ENCODE peak calls at places on chromosomes 1 and 21, in ten cellular contexts. A, X, Q, K, V, H, O, F, D and J are unnamed samples.

GRCh38 chr21:23900727-23901126 is 1706.6 kb downstream of the MRPL39 start:
- DNase-seq in V (no peak), H (no peak), D (no peak), A (no peak), F (no peak), Q (no peak), O (no peak), K (no peak), X (no peak), J (no peak)

GRCh38 chr1:247077234-247077633 is 1.4 kb downstream of the ZNF670 start:
- DNase-seq in O (no peak), F (no peak), D (no peak), V (no peak), H (no peak), K (no peak), Q (peak), A (no peak), X (no peak), J (no peak)

GRCh38 chr1:115189814-115190541 is 100.7 kb upstream of the TSPAN2 start:
- DNase-seq in X (no peak), F (peak), A (no peak), H (no peak), K (peak), D (no peak), V (no peak), Q (peak), O (peak), J (no peak)

GRCh38 chr1:56578963-56579875 is at the start of gene PLPP3:
- DNase-seq in A (peak), D (peak), F (peak), K (peak), X (peak), O (peak), H (peak), Q (peak), V (peak), J (peak)

GRCh38 chr1:201145132-201145531 is 9.1 kb downstream of the TMEM9 start:
- DNase-seq in O (no peak), D (no peak), Q (no peak), X (no peak), F (no peak), H (no peak), A (no peak), V (no peak), K (no peak), J (no peak)

GRCh38 chr1:178093958-178094751 is at the start of gene RASAL2:
- DNase-seq in V (no peak), A (peak), O (no peak), H (peak), K (peak), D (peak), F (peak), X (peak), Q (peak), J (peak)

GRCh38 chr1:24993871-24994270 is 63.8 kb upstream of the RUNX3 start:
- DNase-seq in D (peak), H (no peak), K (no peak), V (no peak), O (no peak), Q (no peak), X (no peak), A (no peak), F (no peak), J (no peak)

GRCh38 chr1:89598450-89599331 is 34.2 kb upstream of the LRRC8C start:
- DNase-seq in F (peak), Q (peak), H (no peak), K (peak), A (peak), D (no peak), V (no peak), O (no peak), X (no peak), J (peak)

GRCh38 chr1:79079770-79080169 is 73.2 kb upstream of the ADGRL4 start:
- DNase-seq in K (peak), O (peak), F (no peak), H (no peak), D (no peak), A (no peak), X (no peak), V (no peak), Q (peak), J (peak)

GRCh38 chr1:230408971-230409370 is 17.2 kb downstream of the PGBD5 start:
- DNase-seq in A (no peak), V (no peak), X (no peak), Q (no peak), H (no peak), K (no peak), D (no peak), F (no peak), O (no peak), J (no peak)

GRCh38 chr1:116544588-116545358 is 26.1 kb downstream of the CD58 start:
- DNase-seq in D (no peak), X (no peak), V (no peak), O (no peak), K (no peak), Q (no peak), A (no peak), F (no peak), H (no peak), J (no peak)

GRCh38 chr1:107276247-107276646 is 135.4 kb downstream of the NTNG1 start:
- DNase-seq in X (no peak), Q (no peak), K (no peak), D (no peak), H (no peak), F (no peak), V (no peak), A (no peak), O (no peak), J (peak)

GRCh38 chr1:245987222-245987545 is 519.9 kb downstream of the SMYD3 start:
- DNase-seq in V (no peak), X (no peak), D (no peak), K (no peak), F (no peak), A (no peak), Q (no peak), O (no peak), H (no peak), J (no peak)

GRCh38 chr21:44415073-44416025 is 40.0 kb upstream of the LRRC3 start:
- DNase-seq in K (no peak), H (no peak), D (no peak), A (no peak), O (no peak), Q (no peak), X (no peak), F (no peak), V (peak), J (no peak)

GRCh38 chr1:31977361-31978131 is 36.1 kb upstream of the KHDRBS1 start:
- DNase-seq in X (no peak), O (peak), F (no peak), Q (peak), A (peak), H (no peak), V (no peak), K (peak), D (peak), J (peak)

GRCh38 chr21:42627527-42628289 is 25.7 kb upstream of the PDE9A start:
- DNase-seq in Q (no peak), H (no peak), V (no peak), A (no peak), O (no peak), D (no peak), X (no peak), F (no peak), K (no peak), J (no peak)

GRCh38 chr1:22196641-22197040 is 53.7 kb upstream of the WNT4 start:
- DNase-seq in V (no peak), D (no peak), A (no peak), H (no peak), F (no peak), X (no peak), Q (no peak), O (no peak), K (no peak), J (no peak)

GRCh38 chr1:232635279-232635678 is 5.3 kb upstream of the SIPA1L2 start:
- DNase-seq in H (no peak), A (no peak), Q (no peak), O (no peak), F (no peak), D (no peak), X (no peak), K (no peak), V (no peak), J (no peak)

GRCh38 chr1:87706198-87706597 is 377.5 kb downstream of the LMO4 start:
- DNase-seq in X (no peak), D (no peak), A (no peak), V (no peak), O (no peak), Q (peak), K (no peak), H (no peak), F (no peak), J (no peak)

GRCh38 chr1:26161408-26162219 is 2.7 kb downstream of the FAM110D start:
- DNase-seq in X (peak), Q (peak), H (no peak), F (peak), A (peak), O (no peak), D (peak), V (peak), K (peak), J (peak)

GRCh38 chr1:93648656-93649055 is 33.0 kb downstream of the BCAR3 start:
- DNase-seq in X (no peak), F (no peak), H (no peak), V (no peak), K (no peak), A (no peak), O (no peak), Q (no peak), D (no peak), J (no peak)

GRCh38 chr1:151494741-151495281 is 16.4 kb upstream of the CGN start:
- DNase-seq in A (no peak), V (no peak), K (peak), F (peak), D (no peak), Q (peak), O (no peak), X (no peak), H (no peak), J (peak)

GRCh38 chr1:179910934-179911333 is 28.8 kb downstream of the TOR1AIP1 start:
- DNase-seq in H (no peak), X (no peak), K (no peak), V (no peak), Q (no peak), F (no peak), A (no peak), D (no peak), O (no peak), J (no peak)